ENCODE peak calls at places on chromosomes 16 and 17, in five cellular contexts. I, H, S, T and G are unnamed samples.

GRCh38 chr16:73041644-73042043 is 6.3 kb downstream of the ZFHX3 start:
- DNase-seq in T (no peak), S (no peak), H (no peak), I (no peak), G (no peak)

GRCh38 chr16:49754495-49755290 is 101.2 kb downstream of the ZNF423 start:
- DNase-seq in I (peak), H (no peak), S (peak), T (peak), G (no peak)

GRCh38 chr16:87286839-87287626 is 30.2 kb downstream of the C16orf95 start:
- DNase-seq in S (no peak), I (no peak), H (no peak), T (no peak), G (no peak)

GRCh38 chr16:25092489-25092888 is 19.1 kb upstream of the LCMT1 start:
- DNase-seq in H (no peak), T (no peak), I (no peak), S (no peak), G (no peak)

GRCh38 chr17:62668091-62668804 is 40.8 kb downstream of the MRC2 start:
- DNase-seq in T (peak), S (no peak), I (peak), H (no peak), G (no peak)

GRCh38 chr17:38418693-38419507 is 9.4 kb upstream of the ARHGAP23 start:
- DNase-seq in H (no peak), T (no peak), S (no peak), I (no peak), G (no peak)

GRCh38 chr16:60203525-60204124 is 1469.5 kb upstream of the GOT2 start:
- DNase-seq in I (no peak), H (no peak), S (no peak), T (no peak), G (peak)

GRCh38 chr16:80899804-80900592 is 95.6 kb upstream of the CDYL2 start:
- DNase-seq in I (peak), H (no peak), T (no peak), S (peak), G (peak)

GRCh38 chr16:14310519-14310991 is 239.4 kb downstream of the MRTFB start:
- DNase-seq in I (no peak), S (no peak), T (no peak), H (peak), G (no peak)

GRCh38 chr17:7177210-7177953 is 1.8 kb downstream of the ASGR1 start:
- DNase-seq in S (peak), T (peak), I (peak), H (peak), G (peak)

GRCh38 chr17:50920041-50920410 is 53.9 kb upstream of the TOB1 start:
- DNase-seq in H (no peak), I (no peak), T (no peak), S (no peak), G (no peak)

GRCh38 chr17:76164331-76164730 is 23.3 kb upstream of the FOXJ1 start:
- DNase-seq in I (no peak), H (no peak), T (no peak), S (no peak), G (no peak)

GRCh38 chr16:14302031-14302398 is 230.9 kb downstream of the MRTFB start:
- DNase-seq in S (peak), H (no peak), T (no peak), I (peak), G (peak)

GRCh38 chr16:57999366-57999970 is 1.0 kb downstream of the ZNF319 start:
- DNase-seq in I (no peak), H (no peak), T (no peak), S (no peak), G (no peak)

GRCh38 chr16:23120562-23120961 is 28.7 kb downstream of the USP31 start:
- DNase-seq in I (no peak), T (no peak), S (no peak), H (no peak), G (no peak)

GRCh38 chr17:80751460-80752368 is 207.1 kb downstream of the RPTOR start:
- DNase-seq in S (no peak), I (peak), H (no peak), T (no peak), G (no peak)

GRCh38 chr16:27639588-27640276 is 89.8 kb downstream of the KATNIP start:
- DNase-seq in T (peak), H (no peak), S (no peak), I (peak), G (peak)

GRCh38 chr16:83245061-83245460 is 562.7 kb upstream of the HSBP1 start:
- DNase-seq in I (no peak), H (no peak), T (no peak), S (no peak), G (no peak)

GRCh38 chr17:2926019-2926650 is 129.9 kb downstream of the RAP1GAP2 start:
- DNase-seq in T (peak), H (no peak), I (peak), S (no peak), G (no peak)

GRCh38 chr16:64626771-64627170 is 495.1 kb downstream of the CDH11 start:
- DNase-seq in S (no peak), T (peak), I (peak), H (no peak), G (no peak)

GRCh38 chr17:50721194-50722010 is 2.0 kb downstream of the LUC7L3 start:
- DNase-seq in T (peak), H (no peak), I (no peak), S (no peak), G (no peak)

GRCh38 chr16:1998852-1999801 is 9.4 kb downstream of the SYNGR3 start:
- DNase-seq in I (no peak), H (peak), T (no peak), S (no peak), G (no peak)